ENCODE peak calls at places on chromosomes 11 and 22, in six cellular contexts. T is K562, W is HepG2, U is HCT116, Y is GM12878, L is H1. Z is an unnamed sample.

GRCh38 chr11:96021901-96022650 is 98.2 kb upstream of the MTMR2 start:
- DNase-seq in T (no peak), W (no peak), U (no peak), Y (no peak), L (no peak), Z (no peak)

GRCh38 chr11:2943711-2944118 is 14.5 kb upstream of the PHLDA2 start:
- DNase-seq in T (no peak), W (no peak), U (no peak), Y (no peak), L (no peak), Z (no peak)

GRCh38 chr22:35150163-35151107 is 84.5 kb downstream of the ISX start:
- DNase-seq in T (peak), W (peak), U (peak), Y (no peak), L (peak), Z (no peak)

GRCh38 chr22:25765801-25766200 is 23.8 kb downstream of the MYO18B start:
- DNase-seq in T (no peak), W (no peak), U (no peak), Y (no peak), L (no peak), Z (no peak)

GRCh38 chr11:121426476-121427454 is 25.3 kb upstream of the SORL1 start:
- DNase-seq in T (peak), W (no peak), U (peak), Y (no peak), L (peak), Z (peak)

GRCh38 chr11:134028368-134028920 is 40.4 kb upstream of the JAM3 start:
- DNase-seq in T (no peak), W (no peak), U (no peak), Y (no peak), L (no peak), Z (no peak)

GRCh38 chr11:69280994-69281393 is 13.0 kb upstream of the MYEOV start:
- DNase-seq in T (no peak), W (no peak), U (peak), Y (no peak), L (no peak), Z (no peak)

GRCh38 chr22:26642465-26643367 is 14.7 kb upstream of the MIAT start:
- DNase-seq in T (peak), W (no peak), U (no peak), Y (no peak), L (peak), Z (no peak)

GRCh38 chr11:29956076-29956556 is 60.7 kb downstream of the KCNA4 start:
- DNase-seq in T (no peak), W (no peak), U (no peak), Y (no peak), L (no peak), Z (no peak)

GRCh38 chr11:68330700-68331337 is 18.4 kb downstream of the LRP5 start:
- DNase-seq in T (no peak), W (no peak), U (no peak), Y (no peak), L (no peak), Z (no peak)

GRCh38 chr11:30960387-30960992 is 374.3 kb upstream of the MPPED2 start:
- DNase-seq in T (no peak), W (peak), U (peak), Y (no peak), L (no peak), Z (peak)

GRCh38 chr11:10455637-10456487 is 798 bp downstream of the AMPD3 start:
- DNase-seq in T (peak), W (peak), U (peak), Y (peak), L (peak), Z (no peak)

GRCh38 chr22:28034760-28035401 is 115.8 kb upstream of the PITPNB start:
- DNase-seq in T (peak), W (no peak), U (no peak), Y (no peak), L (no peak), Z (no peak)

GRCh38 chr22:24208012-24208749 is 26.9 kb downstream of the SUSD2 start:
- DNase-seq in T (no peak), W (peak), U (peak), Y (no peak), L (no peak), Z (no peak)

GRCh38 chr11:68843703-68844312 is 2.1 kb upstream of the CPT1A start:
- DNase-seq in T (no peak), W (peak), U (peak), Y (no peak), L (peak), Z (no peak)

GRCh38 chr11:64763804-64764611 is 4.2 kb upstream of the PYGM start:
- DNase-seq in T (peak), W (no peak), U (no peak), Y (no peak), L (no peak), Z (no peak)

GRCh38 chr11:126991596-126991995 is 9.0 kb downstream of the KIRREL3 start:
- DNase-seq in T (no peak), W (no peak), U (no peak), Y (no peak), L (no peak), Z (no peak)

GRCh38 chr22:32339190-32340012 is 18.3 kb upstream of the RFPL3 start:
- DNase-seq in T (no peak), W (no peak), U (no peak), Y (no peak), L (peak), Z (no peak)

GRCh38 chr11:35330156-35330889 is 89.0 kb downstream of the SLC1A2 start:
- DNase-seq in T (no peak), W (no peak), U (no peak), Y (no peak), L (peak), Z (no peak)

GRCh38 chr22:43128116-43128515 is 15.1 kb downstream of the MCAT start:
- DNase-seq in T (no peak), W (no peak), U (no peak), Y (no peak), L (no peak), Z (no peak)

GRCh38 chr11:2796091-2796490 is 89.5 kb downstream of the CDKN1C start:
- DNase-seq in T (no peak), W (no peak), U (no peak), Y (no peak), L (peak), Z (no peak)

GRCh38 chr11:132941024-132941646 is 591.2 kb downstream of the OPCML start:
- DNase-seq in T (peak), W (no peak), U (no peak), Y (no peak), L (no peak), Z (no peak)

GRCh38 chr11:41494716-41495115 is 35.3 kb upstream of the LRRC4C start:
- DNase-seq in T (no peak), W (no peak), U (no peak), Y (no peak), L (no peak), Z (no peak)

DNA sequence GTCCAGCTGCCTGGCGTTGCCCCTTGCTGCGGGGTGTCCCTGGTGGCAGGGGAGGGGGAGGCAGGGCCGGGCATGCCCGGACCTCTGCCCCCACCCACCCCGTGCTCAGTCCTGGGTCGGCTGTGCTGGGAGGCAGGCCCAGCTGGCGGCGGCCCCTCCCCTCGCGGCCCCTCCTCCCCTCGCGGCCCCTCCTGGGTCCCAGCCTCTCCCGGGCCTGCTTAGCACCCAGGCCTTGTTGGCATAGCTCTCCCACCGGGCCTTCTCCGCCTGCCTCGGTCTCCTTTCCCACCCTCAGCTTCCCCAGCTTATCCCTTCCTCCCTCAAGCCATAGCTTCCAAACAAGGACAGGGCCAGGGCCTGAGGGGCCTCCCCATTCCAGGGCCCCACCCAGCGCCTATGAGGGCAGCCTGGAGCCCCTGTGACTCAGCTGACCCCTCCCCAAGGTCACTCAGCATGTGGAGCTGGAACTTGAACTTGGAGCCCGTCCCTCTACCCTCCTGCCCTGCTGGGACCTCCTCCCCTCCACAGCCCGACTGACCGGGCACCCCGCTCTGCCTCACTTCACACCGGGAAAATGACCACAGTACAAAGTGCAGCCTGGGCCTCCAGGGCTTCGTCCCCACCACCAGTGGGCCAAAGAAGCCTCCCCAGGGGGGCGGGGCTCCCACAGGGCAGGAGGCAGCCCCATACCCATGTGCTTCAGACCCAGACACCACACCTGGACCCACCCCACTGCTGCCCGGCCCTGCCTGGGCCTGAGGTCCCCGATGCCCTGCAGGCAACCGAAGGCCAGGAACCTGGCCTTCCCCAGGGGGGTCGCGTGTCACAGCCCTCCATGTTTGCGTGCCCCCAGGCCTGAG is 1.2 kb downstream of the EPS8L2 start:
- DNase-seq in T (no peak), W (peak), U (no peak), Y (no peak), L (no peak), Z (no peak)
- TF ChIP-seq ZNF274 in T (no peak), W (no peak), U (no peak), Y (no peak), L (no peak), Z (no peak)

DNA sequence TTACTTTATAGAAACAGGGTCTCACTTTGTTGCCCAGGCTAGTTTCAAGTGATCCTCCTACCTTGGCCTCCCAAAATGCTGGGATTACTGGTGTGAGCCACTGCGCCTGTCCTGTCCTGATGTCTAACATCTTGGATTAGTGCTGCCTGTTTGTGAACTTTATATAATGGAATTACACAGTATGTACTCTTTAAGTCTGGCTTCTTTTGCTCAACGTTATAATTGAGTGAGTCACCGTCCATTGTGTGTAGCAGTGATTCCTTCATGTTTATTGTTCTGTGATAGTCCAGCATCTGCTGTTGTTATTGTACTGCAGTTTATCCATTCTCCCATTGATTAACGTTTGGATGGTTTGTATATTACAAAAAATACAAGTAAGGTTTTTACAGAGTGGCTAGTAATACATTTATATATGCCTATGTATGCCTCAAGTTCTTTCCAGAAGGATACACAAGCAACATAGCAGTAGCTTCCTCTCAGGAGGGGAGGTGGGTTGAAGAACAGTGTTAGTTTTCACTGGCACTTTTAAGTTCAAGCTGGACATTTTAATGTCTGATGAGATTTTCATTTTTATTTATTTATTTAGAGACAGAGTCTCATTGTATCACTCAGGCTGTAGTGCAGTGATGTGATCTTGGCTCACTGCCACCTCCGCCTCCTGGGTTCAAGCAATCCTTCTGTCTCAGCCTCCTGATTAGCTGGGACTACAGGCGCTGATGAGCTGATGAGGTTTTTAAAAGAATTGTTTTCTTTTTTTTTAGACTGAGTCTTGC is 25.2 kb upstream of the MICALL1 start:
- DNase-seq in T (no peak), W (no peak), U (no peak), Y (no peak), L (no peak), Z (no peak)
- H3K4me3 ChIP-seq in T (no peak), W (no peak), U (no peak), Y (no peak), L (no peak), Z (no peak)

GRCh38 chr11:119051440-119052162 is 5.4 kb downstream of the HYOU1 start:
- DNase-seq in T (no peak), W (no peak), U (no peak), Y (peak), L (no peak), Z (no peak)
- TF ChIP-seq ZNF274 in T (no peak), W (no peak), U (no peak), Y (no peak), L (no peak), Z (no peak)

DNA sequence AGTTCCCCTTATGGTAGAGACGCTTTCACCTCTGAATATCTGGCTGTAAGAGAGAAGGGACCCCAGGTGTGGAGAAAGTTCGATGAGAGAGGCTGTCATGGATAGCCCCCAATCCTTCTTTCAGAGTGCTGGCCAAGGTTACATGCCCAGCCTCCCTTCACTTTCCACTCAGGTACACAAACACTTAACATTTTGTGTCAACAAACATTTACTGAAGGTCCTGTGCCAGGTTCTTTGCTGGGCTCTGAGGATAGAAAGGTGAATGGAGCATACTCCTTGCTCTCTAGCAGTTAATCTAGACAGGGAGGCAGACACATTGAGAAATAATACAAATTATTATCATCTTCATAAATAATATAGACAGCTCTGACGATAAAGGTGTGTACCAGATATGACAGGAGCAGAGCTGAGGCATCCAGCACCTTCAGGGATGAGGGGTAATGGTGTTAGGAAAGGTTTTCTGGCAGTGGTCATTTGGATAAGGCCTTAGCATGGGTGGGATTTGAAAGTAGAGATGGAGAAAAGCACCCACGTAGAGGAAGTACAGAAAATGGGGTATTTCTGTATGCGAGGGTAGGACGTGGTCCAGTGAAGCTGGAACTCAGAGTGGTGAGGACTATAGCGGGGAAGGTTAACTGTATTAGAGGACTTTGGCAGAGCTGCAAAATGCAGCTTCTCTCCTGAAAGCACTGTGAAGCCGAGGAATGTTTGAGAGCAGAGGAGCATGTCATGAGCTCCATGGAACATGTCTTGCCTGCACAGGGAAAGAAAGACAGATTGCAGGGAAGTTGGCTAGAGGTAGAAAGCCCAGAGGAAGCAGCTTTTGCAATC is 19.6 kb downstream of the PPFIBP2 start:
- DNase-seq in T (no peak), W (no peak), U (no peak), Y (no peak), L (no peak), Z (no peak)
- H3K4me3 ChIP-seq in T (no peak), W (no peak), U (no peak), Y (peak), L (no peak), Z (no peak)